ENCODE peak calls at places on chromosomes 7 and 10, in nine cellular contexts. U, M, G, R, W, K, P, B and O are unnamed samples.

GRCh38 chr10:3185386-3185785 is 12.8 kb upstream of the PITRM1 start:
- DNase-seq in U (no peak), M (no peak), G (no peak), R (no peak), W (no peak), K (no peak), P (no peak), B (no peak), O (no peak)

GRCh38 chr7:129665013-129665401 is 53.5 kb downstream of the NRF1 start:
- DNase-seq in U (no peak), M (no peak), G (peak), R (no peak), W (no peak), K (no peak), P (no peak), B (peak), O (peak)

GRCh38 chr10:63462442-63462841 is 3.3 kb downstream of the JMJD1C start:
- DNase-seq in U (no peak), M (no peak), G (no peak), R (no peak), W (no peak), K (no peak), P (no peak), B (no peak), O (no peak)

GRCh38 chr7:16881809-16882208 is at the start of gene AGR3:
- DNase-seq in U (no peak), M (no peak), G (no peak), R (no peak), W (no peak), K (no peak), P (no peak), B (no peak), O (no peak)

GRCh38 chr10:80938920-80939319 is 401.2 kb downstream of the SH2D4B start:
- DNase-seq in U (no peak), M (no peak), G (no peak), R (no peak), W (no peak), K (no peak), P (no peak), B (no peak), O (no peak)

GRCh38 chr7:90618880-90619279 is 22.8 kb downstream of the CDK14 start:
- DNase-seq in U (no peak), M (no peak), G (no peak), R (no peak), W (no peak), K (no peak), P (no peak), B (no peak), O (no peak)

GRCh38 chr10:75430000-75430763 is 1.2 kb upstream of the LRMDA start:
- DNase-seq in U (no peak), M (peak), G (peak), R (no peak), W (no peak), K (peak), P (no peak), B (peak), O (peak)

GRCh38 chr10:113716109-113717010 is 35.1 kb upstream of the PLEKHS1 start:
- DNase-seq in U (no peak), M (no peak), G (no peak), R (no peak), W (no peak), K (no peak), P (no peak), B (no peak), O (no peak)

GRCh38 chr7:158573310-158573709 is 14.3 kb downstream of the PTPRN2 start:
- DNase-seq in U (no peak), M (no peak), G (no peak), R (no peak), W (no peak), K (no peak), P (no peak), B (no peak), O (no peak)

GRCh38 chr7:6385110-6385792 is 62.5 kb downstream of the DAGLB start:
- DNase-seq in U (no peak), M (no peak), G (peak), R (peak), W (no peak), K (no peak), P (no peak), B (peak), O (peak)

GRCh38 chr10:14378387-14378960 is 47.8 kb upstream of the FRMD4A start:
- DNase-seq in U (no peak), M (no peak), G (no peak), R (no peak), W (no peak), K (no peak), P (no peak), B (no peak), O (no peak)

GRCh38 chr10:33150146-33150545 is 184.3 kb downstream of the NRP1 start:
- DNase-seq in U (no peak), M (no peak), G (no peak), R (no peak), W (no peak), K (no peak), P (no peak), B (no peak), O (no peak)

GRCh38 chr7:1059200-1060091 is 15.1 kb downstream of the GPR146 start:
- DNase-seq in U (no peak), M (no peak), G (no peak), R (peak), W (no peak), K (peak), P (no peak), B (no peak), O (no peak)

GRCh38 chr10:29141761-29142160 is 147.1 kb upstream of the LYZL1 start:
- DNase-seq in U (no peak), M (no peak), G (no peak), R (no peak), W (no peak), K (no peak), P (no peak), B (peak), O (peak)

GRCh38 chr10:119297207-119297968 is 90.0 kb downstream of the GRK5 start:
- DNase-seq in U (no peak), M (no peak), G (no peak), R (no peak), W (no peak), K (no peak), P (no peak), B (no peak), O (no peak)

GRCh38 chr10:70409772-70410171 is 5.8 kb downstream of the EIF4EBP2 start:
- DNase-seq in U (no peak), M (no peak), G (no peak), R (no peak), W (no peak), K (no peak), P (no peak), B (no peak), O (no peak)

GRCh38 chr7:2553108-2553507 is 2.2 kb downstream of the BRAT1 start:
- DNase-seq in U (no peak), M (no peak), G (no peak), R (no peak), W (no peak), K (peak), P (no peak), B (no peak), O (no peak)

GRCh38 chr10:77526861-77527617 is 110.6 kb downstream of the KCNMA1 start:
- DNase-seq in U (no peak), M (no peak), G (no peak), R (no peak), W (no peak), K (no peak), P (no peak), B (no peak), O (no peak)

GRCh38 chr7:156118246-156118645 is 306.0 kb upstream of the SHH start:
- DNase-seq in U (no peak), M (no peak), G (no peak), R (no peak), W (no peak), K (no peak), P (no peak), B (no peak), O (no peak)

GRCh38 chr10:112532053-112532658 is 85.1 kb downstream of the VTI1A start:
- DNase-seq in U (no peak), M (no peak), G (no peak), R (no peak), W (no peak), K (no peak), P (no peak), B (no peak), O (no peak)